ENCODE peak calls at places on chromosomes 13 and 19, in five cellular contexts. M is fibroblast of lung, W is Peyer's patch, Q is small intestine, K is thoracic aorta. E is an unnamed sample. For H3K4me1, the result is how much of the 10 kb centered on the place peaks cover.

GRCh38 chr13:33174980-33175379 is 110.6 kb downstream of the STARD13 start:
- DNase-seq in M (no peak), W (no peak), Q (no peak), K (no peak), E (no peak)

GRCh38 chr19:36115453-36116343 is at the start of gene TBCB:
- DNase-seq in M (peak), W (peak), Q (peak), K (peak), E (no peak)

GRCh38 chr19:6216996-6217751 is 62.6 kb downstream of the MLLT1 start:
- DNase-seq in M (peak), W (no peak), Q (no peak), K (no peak), E (peak)

GRCh38 chr13:102571075-102571474 is 25.7 kb upstream of the TPP2 start:
- DNase-seq in M (no peak), W (no peak), Q (no peak), K (no peak), E (no peak)

GRCh38 chr13:113553541-113554332 is 30.8 kb upstream of the TFDP1 start:
- DNase-seq in M (no peak), W (peak), Q (no peak), K (no peak), E (no peak)

GRCh38 chr19:35986664-35987570 is 8.1 kb upstream of the SDHAF1 start:
- DNase-seq in M (no peak), W (no peak), Q (no peak), K (no peak), E (peak)

GRCh38 chr13:37679043-37679442 is 80.5 kb upstream of the POSTN start:
- DNase-seq in M (no peak), W (no peak), Q (no peak), K (no peak), E (no peak)

GRCh38 chr19:39557791-39558622 is 18.0 kb upstream of the EID2 start:
- DNase-seq in M (no peak), W (no peak), Q (peak), K (no peak), E (peak)

GRCh38 chr13:50153401-50153800 is 138.2 kb downstream of the KCNRG start:
- DNase-seq in M (no peak), W (no peak), Q (no peak), K (no peak), E (no peak)
- H3K4me1 ChIP-seq in M (under half), W (under half), Q (under half), K (under half), E (under half)

DNA sequence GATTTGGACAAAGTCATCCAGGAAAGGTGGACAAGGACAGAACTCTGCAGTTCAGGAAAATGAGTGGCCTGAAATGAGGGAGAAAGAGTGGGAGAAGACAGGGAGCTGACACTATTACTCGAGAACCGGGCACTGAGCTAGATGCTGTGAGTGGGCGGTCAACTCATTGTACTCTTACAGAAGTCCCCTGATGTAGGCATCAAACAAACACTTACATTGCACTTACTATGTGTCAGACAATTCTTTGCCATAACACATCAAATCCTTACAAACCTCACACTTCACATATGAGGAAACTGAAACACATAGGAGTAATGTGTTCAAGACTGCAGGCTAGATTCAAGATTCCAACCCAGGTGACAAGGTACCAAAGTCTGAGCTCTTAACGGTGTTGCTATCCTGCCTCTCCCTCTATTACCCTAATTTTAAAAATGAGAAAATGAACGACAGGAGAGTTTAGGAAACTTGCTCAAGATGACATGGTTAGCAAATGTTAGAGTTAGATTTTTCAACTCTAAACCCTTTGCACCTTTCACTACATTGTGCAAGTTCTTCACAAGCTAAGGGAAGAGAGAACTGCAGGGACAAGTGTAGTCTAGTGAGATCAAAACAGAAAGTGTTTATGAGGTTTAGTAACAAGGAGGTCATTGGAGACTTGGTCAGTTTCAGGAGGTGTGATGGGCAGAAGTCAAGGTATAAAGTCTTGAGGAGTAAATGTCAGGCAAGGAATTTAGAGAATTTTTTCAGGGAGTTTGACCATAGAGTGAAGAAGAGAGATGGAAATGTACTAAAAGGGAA is 4.9 kb upstream of the MEDAG start:
- DNase-seq in M (no peak), W (no peak), Q (no peak), K (no peak), E (no peak)
- H3K4me1 ChIP-seq in M (under half), W (under half), Q (under half), K (half or more), E (under half)

DNA sequence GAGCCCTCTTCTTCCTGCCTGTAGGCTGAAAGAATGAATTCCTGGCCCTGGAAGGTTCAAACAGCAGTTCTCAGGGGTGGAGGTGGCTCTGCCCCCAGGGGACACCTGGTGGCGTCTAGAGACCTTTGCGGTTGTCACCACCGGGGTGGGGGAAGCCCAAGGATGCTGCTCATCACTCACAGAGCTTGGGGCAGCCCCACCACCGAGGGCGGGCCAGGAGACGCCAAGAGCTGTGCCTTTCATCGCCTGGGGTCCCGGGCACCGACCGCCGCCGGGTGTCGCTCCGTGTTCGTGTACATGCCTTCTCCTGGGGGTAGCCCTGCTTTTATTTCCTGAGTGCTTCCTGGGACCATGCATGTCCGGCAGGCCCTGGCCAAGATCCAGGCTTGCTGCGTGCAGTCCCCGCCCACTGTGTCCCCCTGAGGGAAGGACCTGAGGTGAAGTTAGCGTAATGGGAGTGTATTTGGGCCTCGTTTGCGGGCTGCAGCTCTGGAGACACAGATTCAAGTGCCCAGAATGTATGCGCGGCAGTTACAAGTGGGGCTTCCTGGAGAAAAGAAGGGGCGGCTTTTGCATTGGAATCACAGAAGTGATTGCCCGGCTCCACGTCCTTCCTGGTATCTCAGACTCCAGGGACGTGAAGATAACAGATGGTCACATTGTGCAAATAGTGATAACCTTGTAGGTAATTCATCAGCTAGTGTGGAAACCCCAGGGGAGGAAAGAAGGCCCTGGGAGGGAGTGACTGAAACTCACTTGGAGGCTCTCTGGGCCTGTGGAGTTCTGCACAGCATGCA is 7.8 kb downstream of the DOT1L start:
- DNase-seq in M (peak), W (no peak), Q (peak), K (no peak), E (peak)
- H3K4me1 ChIP-seq in M (under half), W (under half), Q (under half), K (under half), E (half or more)

GRCh38 chr13:98972059-98972458 is 5.8 kb downstream of the DOCK9 start:
- DNase-seq in M (no peak), W (no peak), Q (no peak), K (no peak), E (no peak)

GRCh38 chr13:98976338-98976737 is 1.5 kb downstream of the DOCK9 start:
- DNase-seq in M (peak), W (no peak), Q (no peak), K (no peak), E (no peak)

GRCh38 chr13:98972627-98973026 is 5.2 kb downstream of the DOCK9 start:
- DNase-seq in M (no peak), W (no peak), Q (no peak), K (no peak), E (no peak)

GRCh38 chr13:98975822-98976261 is 2.0 kb downstream of the DOCK9 start:
- DNase-seq in M (no peak), W (no peak), Q (no peak), K (no peak), E (no peak)

DNA sequence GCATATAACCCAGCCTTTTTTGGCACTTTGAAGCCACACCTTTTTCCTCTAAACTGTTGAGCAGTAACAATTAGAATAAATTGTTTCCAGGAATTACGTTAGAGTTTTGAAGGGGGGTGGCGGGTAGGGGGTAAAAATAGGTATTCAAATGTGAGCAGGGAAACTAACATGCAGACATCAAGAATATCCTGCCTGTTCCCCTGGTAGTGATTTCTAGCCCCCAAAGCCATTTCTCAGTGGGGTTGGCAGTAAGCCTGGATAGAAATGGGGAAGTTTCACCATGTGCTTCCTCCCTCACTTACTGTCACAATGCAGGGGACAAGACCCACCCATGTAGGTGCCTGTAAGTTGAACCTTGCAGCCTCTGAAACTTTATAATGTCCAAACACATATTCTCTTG is 3.8 kb downstream of the DOCK9 start:
- DNase-seq in M (no peak), W (no peak), Q (no peak), K (no peak), E (no peak)
- H3K4me1 ChIP-seq in M (under half), W (under half), Q (under half), K (under half), E (under half)

GRCh38 chr19:1852294-1852646 is 4.0 kb upstream of the REXO1 start:
- DNase-seq in M (no peak), W (no peak), Q (no peak), K (no peak), E (no peak)
- H3K4me1 ChIP-seq in M (under half), W (half or more), Q (under half), K (under half), E (under half)

GRCh38 chr19:4393947-4394590 is 6.3 kb downstream of the SH3GL1 start:
- DNase-seq in M (peak), W (no peak), Q (no peak), K (no peak), E (no peak)
- H3K4me1 ChIP-seq in M (under half), W (under half), Q (under half), K (half or more), E (half or more)

DNA sequence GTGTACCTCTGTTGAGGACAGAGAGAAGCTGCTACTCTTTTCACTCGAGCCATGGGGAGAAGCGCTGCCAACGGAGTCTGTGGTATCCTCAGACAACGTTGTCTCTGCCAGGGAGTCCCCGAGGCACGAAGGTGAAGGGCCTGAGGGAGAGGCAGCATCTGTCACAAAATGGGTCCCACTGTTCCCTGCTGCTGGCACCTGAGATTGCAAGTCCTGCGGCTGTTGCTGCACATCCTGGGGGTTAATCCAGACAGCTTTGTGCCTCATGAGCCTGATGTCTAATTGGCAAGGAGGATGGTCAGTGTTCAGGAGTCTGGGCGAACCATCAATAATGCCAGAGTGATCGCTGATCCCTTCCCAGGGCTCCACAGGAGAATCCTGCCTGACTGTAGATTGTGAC is 15.0 kb downstream of the RUBCNL start:
- DNase-seq in M (no peak), W (no peak), Q (no peak), K (no peak), E (no peak)
- H3K4me1 ChIP-seq in M (under half), W (under half), Q (under half), K (under half), E (under half)

GRCh38 chr19:2544576-2545415 is 68.9 kb downstream of the GADD45B start:
- DNase-seq in M (no peak), W (peak), Q (no peak), K (no peak), E (no peak)
- H3K4me1 ChIP-seq in M (under half), W (under half), Q (under half), K (half or more), E (half or more)

E was measured in hepatocyte.